ENCODE peak calls at places on chromosomes 6 and 20, in nine cellular contexts. One of them, this sample, is unnamed.

GRCh38 chr6:45703041-45703739 is 312.5 kb downstream of the CLIC5 start:
- DNase-seq in CD8-positive, alpha-beta T cell: no peak
- DNase-seq in trophoblast cell: no peak
- DNase-seq in right atrium auricular region: no peak
- DNase-seq in PC-3: peak
- DNase-seq in left ventricle myocardium inferior: no peak
- DNase-seq in fibroblast of lung: peak
- DNase-seq in heart left ventricle: no peak
- DNase-seq in hepatocyte: no peak
- DNase-seq in this sample: no peak

GRCh38 chr6:72524011-72524645 is 97.7 kb upstream of the KCNQ5 start:
- DNase-seq in right atrium auricular region: no peak
- DNase-seq in PC-3: no peak
- DNase-seq in CD8-positive, alpha-beta T cell: no peak
- DNase-seq in left ventricle myocardium inferior: no peak
- DNase-seq in heart left ventricle: no peak
- DNase-seq in hepatocyte: no peak
- DNase-seq in fibroblast of lung: no peak
- DNase-seq in trophoblast cell: no peak
- DNase-seq in this sample: peak

GRCh38 chr6:145241039-145241438 is 494.3 kb downstream of the EPM2A start:
- DNase-seq in CD8-positive, alpha-beta T cell: no peak
- DNase-seq in PC-3: peak
- DNase-seq in right atrium auricular region: no peak
- DNase-seq in fibroblast of lung: peak
- DNase-seq in left ventricle myocardium inferior: no peak
- DNase-seq in heart left ventricle: no peak
- DNase-seq in trophoblast cell: no peak
- DNase-seq in hepatocyte: no peak
- DNase-seq in this sample: peak

GRCh38 chr20:25295386-25296093 is 47.7 kb downstream of the PYGB start:
- DNase-seq in heart left ventricle: peak
- DNase-seq in CD8-positive, alpha-beta T cell: no peak
- DNase-seq in trophoblast cell: no peak
- DNase-seq in left ventricle myocardium inferior: peak
- DNase-seq in hepatocyte: no peak
- DNase-seq in fibroblast of lung: no peak
- DNase-seq in right atrium auricular region: peak
- DNase-seq in PC-3: no peak
- DNase-seq in this sample: no peak

GRCh38 chr20:11076434-11076833 is 402.6 kb upstream of the JAG1 start:
- DNase-seq in heart left ventricle: no peak
- DNase-seq in trophoblast cell: no peak
- DNase-seq in hepatocyte: no peak
- DNase-seq in fibroblast of lung: no peak
- DNase-seq in left ventricle myocardium inferior: no peak
- DNase-seq in PC-3: no peak
- DNase-seq in right atrium auricular region: no peak
- DNase-seq in CD8-positive, alpha-beta T cell: no peak
- DNase-seq in this sample: no peak

GRCh38 chr6:87122477-87122876 is 27.6 kb upstream of the CGA start:
- DNase-seq in trophoblast cell: peak
- DNase-seq in hepatocyte: no peak
- DNase-seq in right atrium auricular region: no peak
- DNase-seq in left ventricle myocardium inferior: no peak
- DNase-seq in PC-3: no peak
- DNase-seq in CD8-positive, alpha-beta T cell: no peak
- DNase-seq in heart left ventricle: no peak
- DNase-seq in fibroblast of lung: no peak
- DNase-seq in this sample: no peak

GRCh38 chr6:33708516-33709204 is 2.8 kb downstream of the UQCC2 start:
- DNase-seq in trophoblast cell: no peak
- DNase-seq in PC-3: no peak
- DNase-seq in right atrium auricular region: no peak
- DNase-seq in heart left ventricle: no peak
- DNase-seq in CD8-positive, alpha-beta T cell: no peak
- DNase-seq in hepatocyte: no peak
- DNase-seq in fibroblast of lung: no peak
- DNase-seq in left ventricle myocardium inferior: no peak
- DNase-seq in this sample: no peak

GRCh38 chr6:80151641-80152040 is 45.2 kb downstream of the BCKDHB start:
- DNase-seq in left ventricle myocardium inferior: no peak
- DNase-seq in hepatocyte: no peak
- DNase-seq in PC-3: no peak
- DNase-seq in CD8-positive, alpha-beta T cell: no peak
- DNase-seq in heart left ventricle: no peak
- DNase-seq in fibroblast of lung: no peak
- DNase-seq in right atrium auricular region: no peak
- DNase-seq in trophoblast cell: no peak
- DNase-seq in this sample: no peak

GRCh38 chr20:56247954-56248782 is at the start of gene MC3R:
- DNase-seq in fibroblast of lung: peak
- DNase-seq in left ventricle myocardium inferior: no peak
- DNase-seq in CD8-positive, alpha-beta T cell: peak
- DNase-seq in trophoblast cell: peak
- DNase-seq in right atrium auricular region: no peak
- DNase-seq in PC-3: peak
- DNase-seq in hepatocyte: peak
- DNase-seq in heart left ventricle: no peak
- DNase-seq in this sample: peak

DNA sequence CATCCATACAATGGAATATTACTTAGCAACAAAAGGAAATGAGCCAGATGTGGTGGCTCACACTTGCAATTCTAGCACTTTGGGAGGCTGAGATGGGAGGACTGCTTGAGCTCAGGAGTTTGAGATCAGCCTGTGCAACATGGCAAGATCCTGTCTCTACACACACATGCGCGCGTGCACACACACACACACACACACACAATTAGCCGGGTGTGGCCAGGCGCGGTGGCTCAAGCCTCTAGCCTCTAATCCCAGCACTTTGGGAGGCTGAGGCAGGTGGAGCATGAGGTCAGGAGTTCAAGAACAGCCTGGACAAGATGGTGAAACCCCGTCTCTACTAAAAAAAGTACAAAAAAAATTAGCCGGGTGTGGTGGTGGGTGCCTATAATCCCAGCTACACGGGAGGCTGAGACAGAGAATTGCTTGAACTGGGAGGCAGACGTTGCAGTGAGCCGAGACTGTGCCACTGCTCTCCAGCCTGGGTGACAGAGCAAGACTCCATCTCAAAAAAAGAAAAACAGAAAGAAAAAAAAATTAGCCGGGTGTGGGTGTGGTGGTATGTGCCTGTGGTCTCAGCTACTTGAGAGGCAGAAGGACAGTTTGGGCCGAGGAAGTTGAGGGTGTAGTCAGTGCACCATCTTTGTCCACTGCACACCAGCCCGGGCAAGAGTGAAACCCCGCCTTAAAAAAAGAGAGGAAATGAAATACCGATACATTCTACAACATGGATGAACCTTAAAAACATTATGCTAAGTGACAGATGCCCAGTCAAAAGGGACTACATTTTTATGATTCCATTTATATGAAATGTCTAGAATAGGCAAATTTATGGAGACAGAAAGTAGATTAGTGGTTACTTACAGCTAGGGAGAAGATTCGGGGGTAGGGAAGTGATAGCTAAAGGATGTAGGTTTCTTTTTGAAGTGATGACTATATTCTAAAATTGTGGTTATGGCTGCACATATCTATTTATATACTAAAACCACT is 52.5 kb downstream of the RBL1 start:
- DNase-seq in right atrium auricular region: no peak
- DNase-seq in left ventricle myocardium inferior: no peak
- DNase-seq in heart left ventricle: no peak
- DNase-seq in PC-3: no peak
- DNase-seq in hepatocyte: no peak
- DNase-seq in trophoblast cell: no peak
- DNase-seq in CD8-positive, alpha-beta T cell: peak
- DNase-seq in fibroblast of lung: no peak
- DNase-seq in this sample: no peak
- H3K27ac ChIP-seq in right atrium auricular region: no peak
- H3K27ac ChIP-seq in left ventricle myocardium inferior: no peak
- H3K27ac ChIP-seq in heart left ventricle: no peak
- H3K27ac ChIP-seq in PC-3: no peak
- H3K27ac ChIP-seq in hepatocyte: no peak
- H3K27ac ChIP-seq in trophoblast cell: no peak
- H3K27ac ChIP-seq in CD8-positive, alpha-beta T cell: peak
- H3K27ac ChIP-seq in fibroblast of lung: no peak
- H3K27ac ChIP-seq in this sample: no peak

DNA sequence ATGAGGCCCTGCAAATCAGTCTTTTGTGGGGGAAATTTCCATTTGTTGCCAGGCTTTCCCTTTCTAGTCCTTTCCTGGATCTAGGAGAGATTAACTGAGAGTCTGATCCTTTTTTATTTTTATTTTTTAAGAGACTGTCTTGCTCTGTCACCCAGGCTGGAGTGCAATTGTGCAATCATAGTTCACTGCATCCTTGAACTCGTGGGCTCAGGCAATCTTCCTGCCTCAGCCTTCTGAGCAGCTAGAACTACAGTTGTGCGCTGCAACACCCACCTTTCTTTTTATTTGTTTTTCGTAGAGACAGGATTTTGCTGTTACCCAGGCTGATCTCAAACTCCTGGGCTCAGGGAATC is 22.9 kb downstream of the OR2B2 start:
- DNase-seq in right atrium auricular region: no peak
- DNase-seq in trophoblast cell: no peak
- DNase-seq in hepatocyte: no peak
- DNase-seq in CD8-positive, alpha-beta T cell: no peak
- DNase-seq in heart left ventricle: no peak
- DNase-seq in fibroblast of lung: peak
- DNase-seq in left ventricle myocardium inferior: no peak
- DNase-seq in PC-3: no peak
- DNase-seq in this sample: no peak
- H3K27ac ChIP-seq in right atrium auricular region: no peak
- H3K27ac ChIP-seq in trophoblast cell: no peak
- H3K27ac ChIP-seq in hepatocyte: no peak
- H3K27ac ChIP-seq in CD8-positive, alpha-beta T cell: no peak
- H3K27ac ChIP-seq in heart left ventricle: no peak
- H3K27ac ChIP-seq in fibroblast of lung: no peak
- H3K27ac ChIP-seq in left ventricle myocardium inferior: no peak
- H3K27ac ChIP-seq in PC-3: no peak
- H3K27ac ChIP-seq in this sample: no peak

DNA sequence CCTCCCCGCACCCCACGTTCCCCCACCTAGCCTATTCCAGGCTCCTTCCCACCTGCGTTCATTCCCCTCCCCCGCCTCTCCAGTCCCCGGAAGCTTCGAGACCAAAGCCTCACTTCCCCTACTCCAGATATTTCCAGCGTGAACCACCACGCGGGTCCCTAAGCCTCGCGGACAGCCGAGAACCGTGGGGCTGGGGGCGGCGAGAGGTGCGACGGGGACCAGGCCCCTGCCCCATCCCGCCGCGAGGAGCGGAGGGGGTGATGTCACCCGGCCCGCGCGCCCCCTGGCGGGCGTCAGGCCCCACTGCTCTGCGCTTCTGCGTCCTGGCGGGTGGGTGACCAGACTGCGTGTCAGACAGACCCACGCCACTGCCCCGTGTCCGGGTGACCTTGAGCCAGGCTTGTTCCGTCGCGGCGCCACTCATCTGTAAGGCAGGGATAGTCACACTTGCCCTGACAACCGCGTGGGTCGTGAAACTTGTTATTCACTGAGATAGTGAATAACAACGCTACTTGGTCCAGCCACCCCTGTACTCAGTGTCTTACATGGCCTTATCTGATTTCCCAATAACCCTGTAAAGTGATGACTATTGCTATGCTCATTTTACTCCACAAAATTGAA is 9.0 kb upstream of the HSP90AB1 start:
- DNase-seq in hepatocyte: peak
- DNase-seq in right atrium auricular region: peak
- DNase-seq in trophoblast cell: peak
- DNase-seq in left ventricle myocardium inferior: peak
- DNase-seq in PC-3: peak
- DNase-seq in heart left ventricle: peak
- DNase-seq in CD8-positive, alpha-beta T cell: peak
- DNase-seq in fibroblast of lung: peak
- DNase-seq in this sample: no peak
- H3K27ac ChIP-seq in hepatocyte: peak
- H3K27ac ChIP-seq in right atrium auricular region: peak
- H3K27ac ChIP-seq in trophoblast cell: peak
- H3K27ac ChIP-seq in left ventricle myocardium inferior: peak
- H3K27ac ChIP-seq in PC-3: peak
- H3K27ac ChIP-seq in heart left ventricle: peak
- H3K27ac ChIP-seq in CD8-positive, alpha-beta T cell: peak
- H3K27ac ChIP-seq in fibroblast of lung: peak
- H3K27ac ChIP-seq in this sample: peak

GRCh38 chr6:166626177-166627038 is 643 bp downstream of the RPS6KA2 start:
- DNase-seq in hepatocyte: peak
- DNase-seq in PC-3: peak
- DNase-seq in left ventricle myocardium inferior: no peak
- DNase-seq in heart left ventricle: peak
- DNase-seq in fibroblast of lung: peak
- DNase-seq in right atrium auricular region: peak
- DNase-seq in CD8-positive, alpha-beta T cell: peak
- DNase-seq in trophoblast cell: no peak
- DNase-seq in this sample: no peak
- H3K27ac ChIP-seq in hepatocyte: peak
- H3K27ac ChIP-seq in PC-3: no peak
- H3K27ac ChIP-seq in left ventricle myocardium inferior: peak
- H3K27ac ChIP-seq in heart left ventricle: peak
- H3K27ac ChIP-seq in fibroblast of lung: peak
- H3K27ac ChIP-seq in right atrium auricular region: peak
- H3K27ac ChIP-seq in CD8-positive, alpha-beta T cell: no peak
- H3K27ac ChIP-seq in trophoblast cell: peak
- H3K27ac ChIP-seq in this sample: peak

DNA sequence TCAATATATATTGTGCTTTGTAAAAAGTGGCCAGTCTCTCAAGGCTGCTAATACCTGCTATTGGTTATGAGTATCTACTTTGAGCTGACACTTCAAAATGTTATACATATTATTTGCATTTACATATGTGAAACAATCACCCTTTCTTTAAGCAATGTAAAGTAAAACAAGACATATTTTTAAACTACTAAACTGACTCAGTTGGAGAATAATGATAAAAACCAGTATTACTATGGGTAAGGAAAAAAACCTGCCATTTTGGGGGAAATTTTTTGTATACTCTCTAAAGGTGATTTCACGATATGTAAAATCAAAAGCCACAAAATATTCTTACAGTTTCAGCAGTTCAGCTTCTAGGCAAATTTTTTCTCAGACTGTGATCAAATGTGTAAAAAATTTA is 232.3 kb downstream of the PRL start:
- DNase-seq in fibroblast of lung: no peak
- DNase-seq in CD8-positive, alpha-beta T cell: no peak
- DNase-seq in PC-3: no peak
- DNase-seq in left ventricle myocardium inferior: no peak
- DNase-seq in heart left ventricle: no peak
- DNase-seq in right atrium auricular region: no peak
- DNase-seq in trophoblast cell: no peak
- DNase-seq in hepatocyte: no peak
- DNase-seq in this sample: no peak
- H3K27ac ChIP-seq in fibroblast of lung: no peak
- H3K27ac ChIP-seq in CD8-positive, alpha-beta T cell: no peak
- H3K27ac ChIP-seq in PC-3: no peak
- H3K27ac ChIP-seq in left ventricle myocardium inferior: no peak
- H3K27ac ChIP-seq in heart left ventricle: no peak
- H3K27ac ChIP-seq in right atrium auricular region: no peak
- H3K27ac ChIP-seq in trophoblast cell: no peak
- H3K27ac ChIP-seq in hepatocyte: no peak
- H3K27ac ChIP-seq in this sample: no peak

GRCh38 chr20:59958123-59958522 is at the start of gene CDH26:
- DNase-seq in fibroblast of lung: no peak
- DNase-seq in right atrium auricular region: no peak
- DNase-seq in hepatocyte: no peak
- DNase-seq in CD8-positive, alpha-beta T cell: no peak
- DNase-seq in left ventricle myocardium inferior: no peak
- DNase-seq in PC-3: no peak
- DNase-seq in heart left ventricle: no peak
- DNase-seq in trophoblast cell: no peak
- DNase-seq in this sample: no peak
- H3K27ac ChIP-seq in fibroblast of lung: no peak
- H3K27ac ChIP-seq in right atrium auricular region: no peak
- H3K27ac ChIP-seq in hepatocyte: no peak
- H3K27ac ChIP-seq in CD8-positive, alpha-beta T cell: no peak
- H3K27ac ChIP-seq in left ventricle myocardium inferior: no peak
- H3K27ac ChIP-seq in PC-3: peak
- H3K27ac ChIP-seq in heart left ventricle: no peak
- H3K27ac ChIP-seq in trophoblast cell: no peak
- H3K27ac ChIP-seq in this sample: no peak

This sample was measured in epithelial cell of prostate.